ENCODE peak calls at places on chromosomes 2 and 18, in seven cellular contexts. One of them, this sample, is unnamed.

GRCh38 chr2:30709516-30709915 is 97.7 kb downstream of the CAPN13 start:
- DNase-seq in activated CD4-positive, alpha-beta T cell treated with anti-CD3 and anti-CD28 coated beads, Interleukin-2, amount 10 ng/mL, durations not matched to agents 24 days and 14 days: no peak
- DNase-seq in cardiac muscle cell: no peak
- DNase-seq in GM13977: no peak
- DNase-seq in WTC11: no peak
- DNase-seq in H7: no peak
- DNase-seq in stimulated activated effector memory CD8-positive, alpha-beta T cell treated with anti-CD3 and anti-CD28 coated beads, Interleukin-12 subunit alpha, Interleukin-12 subunit beta, amount 100 ng/mL, for 72 hours: no peak
- DNase-seq in this sample: no peak

GRCh38 chr18:6222271-6222670 is 192.4 kb downstream of the L3MBTL4 start:
- DNase-seq in stimulated activated effector memory CD8-positive, alpha-beta T cell treated with anti-CD3 and anti-CD28 coated beads, Interleukin-12 subunit alpha, Interleukin-12 subunit beta, amount 100 ng/mL, for 72 hours: no peak
- DNase-seq in WTC11: no peak
- DNase-seq in activated CD4-positive, alpha-beta T cell treated with anti-CD3 and anti-CD28 coated beads, Interleukin-2, amount 10 ng/mL, durations not matched to agents 24 days and 14 days: no peak
- DNase-seq in GM13977: no peak
- DNase-seq in cardiac muscle cell: no peak
- DNase-seq in H7: no peak
- DNase-seq in this sample: no peak

GRCh38 chr2:216064014-216064630 is 17.5 kb downstream of the PECR start:
- DNase-seq in GM13977: no peak
- DNase-seq in H7: no peak
- DNase-seq in cardiac muscle cell: peak; percentile 5
- DNase-seq in stimulated activated effector memory CD8-positive, alpha-beta T cell treated with anti-CD3 and anti-CD28 coated beads, Interleukin-12 subunit alpha, Interleukin-12 subunit beta, amount 100 ng/mL, for 72 hours: no peak
- DNase-seq in activated CD4-positive, alpha-beta T cell treated with anti-CD3 and anti-CD28 coated beads, Interleukin-2, amount 10 ng/mL, durations not matched to agents 24 days and 14 days: no peak
- DNase-seq in WTC11: no peak
- DNase-seq in this sample: no peak

GRCh38 chr2:134181219-134181618 is 72.7 kb upstream of the MGAT5 start:
- DNase-seq in stimulated activated effector memory CD8-positive, alpha-beta T cell treated with anti-CD3 and anti-CD28 coated beads, Interleukin-12 subunit alpha, Interleukin-12 subunit beta, amount 100 ng/mL, for 72 hours: no peak
- DNase-seq in activated CD4-positive, alpha-beta T cell treated with anti-CD3 and anti-CD28 coated beads, Interleukin-2, amount 10 ng/mL, durations not matched to agents 24 days and 14 days: peak; percentile 84
- DNase-seq in H7: no peak
- DNase-seq in cardiac muscle cell: no peak
- DNase-seq in GM13977: peak; percentile 53
- DNase-seq in WTC11: no peak
- DNase-seq in this sample: no peak

GRCh38 chr18:76464281-76465259 is 30.5 kb downstream of the ZNF516 start:
- DNase-seq in cardiac muscle cell: no peak
- DNase-seq in H7: no peak
- DNase-seq in activated CD4-positive, alpha-beta T cell treated with anti-CD3 and anti-CD28 coated beads, Interleukin-2, amount 10 ng/mL, durations not matched to agents 24 days and 14 days: no peak
- DNase-seq in WTC11: no peak
- DNase-seq in stimulated activated effector memory CD8-positive, alpha-beta T cell treated with anti-CD3 and anti-CD28 coated beads, Interleukin-12 subunit alpha, Interleukin-12 subunit beta, amount 100 ng/mL, for 72 hours: no peak
- DNase-seq in GM13977: no peak
- DNase-seq in this sample: no peak

GRCh38 chr2:11012131-11012693 is 100.5 kb downstream of the KCNF1 start:
- DNase-seq in stimulated activated effector memory CD8-positive, alpha-beta T cell treated with anti-CD3 and anti-CD28 coated beads, Interleukin-12 subunit alpha, Interleukin-12 subunit beta, amount 100 ng/mL, for 72 hours: no peak
- DNase-seq in activated CD4-positive, alpha-beta T cell treated with anti-CD3 and anti-CD28 coated beads, Interleukin-2, amount 10 ng/mL, durations not matched to agents 24 days and 14 days: no peak
- DNase-seq in WTC11: no peak
- DNase-seq in GM13977: no peak
- DNase-seq in H7: no peak
- DNase-seq in cardiac muscle cell: no peak
- DNase-seq in this sample: no peak

GRCh38 chr18:63788447-63789096 is 13.4 kb downstream of the SERPINB7 start:
- DNase-seq in stimulated activated effector memory CD8-positive, alpha-beta T cell treated with anti-CD3 and anti-CD28 coated beads, Interleukin-12 subunit alpha, Interleukin-12 subunit beta, amount 100 ng/mL, for 72 hours: peak; percentile 5
- DNase-seq in cardiac muscle cell: no peak
- DNase-seq in WTC11: no peak
- DNase-seq in activated CD4-positive, alpha-beta T cell treated with anti-CD3 and anti-CD28 coated beads, Interleukin-2, amount 10 ng/mL, durations not matched to agents 24 days and 14 days: peak; percentile 65
- DNase-seq in H7: no peak
- DNase-seq in GM13977: no peak
- DNase-seq in this sample: peak; percentile 71

GRCh38 chr18:59220164-59220783 is 316 bp downstream of the GRP start:
- DNase-seq in cardiac muscle cell: peak; percentile 41
- DNase-seq in H7: peak; percentile 64
- DNase-seq in WTC11: peak; percentile 34
- DNase-seq in stimulated activated effector memory CD8-positive, alpha-beta T cell treated with anti-CD3 and anti-CD28 coated beads, Interleukin-12 subunit alpha, Interleukin-12 subunit beta, amount 100 ng/mL, for 72 hours: no peak
- DNase-seq in activated CD4-positive, alpha-beta T cell treated with anti-CD3 and anti-CD28 coated beads, Interleukin-2, amount 10 ng/mL, durations not matched to agents 24 days and 14 days: no peak
- DNase-seq in GM13977: no peak
- DNase-seq in this sample: no peak

GRCh38 chr2:141439524-141439923 is 691.3 kb downstream of the LRP1B start:
- DNase-seq in stimulated activated effector memory CD8-positive, alpha-beta T cell treated with anti-CD3 and anti-CD28 coated beads, Interleukin-12 subunit alpha, Interleukin-12 subunit beta, amount 100 ng/mL, for 72 hours: no peak
- DNase-seq in cardiac muscle cell: no peak
- DNase-seq in H7: no peak
- DNase-seq in activated CD4-positive, alpha-beta T cell treated with anti-CD3 and anti-CD28 coated beads, Interleukin-2, amount 10 ng/mL, durations not matched to agents 24 days and 14 days: no peak
- DNase-seq in GM13977: no peak
- DNase-seq in WTC11: no peak
- DNase-seq in this sample: no peak

GRCh38 chr2:108959401-108959800 is 29.6 kb downstream of the EDAR start:
- DNase-seq in H7: no peak
- DNase-seq in stimulated activated effector memory CD8-positive, alpha-beta T cell treated with anti-CD3 and anti-CD28 coated beads, Interleukin-12 subunit alpha, Interleukin-12 subunit beta, amount 100 ng/mL, for 72 hours: no peak
- DNase-seq in activated CD4-positive, alpha-beta T cell treated with anti-CD3 and anti-CD28 coated beads, Interleukin-2, amount 10 ng/mL, durations not matched to agents 24 days and 14 days: no peak
- DNase-seq in WTC11: no peak
- DNase-seq in GM13977: no peak
- DNase-seq in cardiac muscle cell: no peak
- DNase-seq in this sample: no peak

GRCh38 chr2:136057023-136057801 is 60.7 kb downstream of the CXCR4 start:
- DNase-seq in H7: no peak
- DNase-seq in activated CD4-positive, alpha-beta T cell treated with anti-CD3 and anti-CD28 coated beads, Interleukin-2, amount 10 ng/mL, durations not matched to agents 24 days and 14 days: peak; percentile 89
- DNase-seq in WTC11: no peak
- DNase-seq in stimulated activated effector memory CD8-positive, alpha-beta T cell treated with anti-CD3 and anti-CD28 coated beads, Interleukin-12 subunit alpha, Interleukin-12 subunit beta, amount 100 ng/mL, for 72 hours: no peak
- DNase-seq in GM13977: no peak
- DNase-seq in cardiac muscle cell: no peak
- DNase-seq in this sample: no peak

GRCh38 chr2:215527738-215528137 is 91.9 kb upstream of the FN1 start:
- DNase-seq in WTC11: no peak
- DNase-seq in cardiac muscle cell: no peak
- DNase-seq in activated CD4-positive, alpha-beta T cell treated with anti-CD3 and anti-CD28 coated beads, Interleukin-2, amount 10 ng/mL, durations not matched to agents 24 days and 14 days: no peak
- DNase-seq in stimulated activated effector memory CD8-positive, alpha-beta T cell treated with anti-CD3 and anti-CD28 coated beads, Interleukin-12 subunit alpha, Interleukin-12 subunit beta, amount 100 ng/mL, for 72 hours: no peak
- DNase-seq in GM13977: no peak
- DNase-seq in H7: no peak
- DNase-seq in this sample: no peak

GRCh38 chr2:1898461-1899395 is 154.4 kb upstream of the PXDN start:
- DNase-seq in H7: no peak
- DNase-seq in cardiac muscle cell: no peak
- DNase-seq in WTC11: no peak
- DNase-seq in stimulated activated effector memory CD8-positive, alpha-beta T cell treated with anti-CD3 and anti-CD28 coated beads, Interleukin-12 subunit alpha, Interleukin-12 subunit beta, amount 100 ng/mL, for 72 hours: no peak
- DNase-seq in GM13977: no peak
- DNase-seq in activated CD4-positive, alpha-beta T cell treated with anti-CD3 and anti-CD28 coated beads, Interleukin-2, amount 10 ng/mL, durations not matched to agents 24 days and 14 days: no peak
- DNase-seq in this sample: no peak

This sample was measured in NCI-H460.